ENCODE peak calls at places on chromosomes 7 and 10, in seven cellular contexts. B, M, A, N, Q, O and I are unnamed samples.
A peak's percentile ranks its signal among the peaks of the same experiment; 100 is the strongest.

GRCh38 chr10:51527806-51528205 is 171.6 kb downstream of the CSTF2T start:
- DNase-seq in Q (no peak), B (no peak), N (no peak), M (no peak), O (no peak), A (no peak), I (no peak)

GRCh38 chr10:51030480-51030879 is 43.8 kb upstream of the PRKG1 start:
- DNase-seq in Q (no peak), O (no peak), A (no peak), B (no peak), M (no peak), N (no peak), I (no peak)

GRCh38 chr7:75723444-75723843 is 15.3 kb downstream of the HIP1 start:
- DNase-seq in O (no peak), B (no peak), N (no peak), A (no peak), Q (no peak), M (no peak), I (no peak)

GRCh38 chr10:95429639-95430038 is 131.5 kb downstream of the SORBS1 start:
- DNase-seq in N (no peak), B (no peak), M (no peak), O (no peak), A (no peak), Q (no peak), I (no peak)

GRCh38 chr7:155282671-155283070 is 15.0 kb upstream of the INSIG1 start:
- DNase-seq in N (no peak), A (no peak), O (no peak), M (no peak), Q (no peak), B (no peak), I (no peak)

GRCh38 chr10:88505265-88505664 is 77.9 kb downstream of the RNLS start:
- DNase-seq in O (no peak), B (no peak), A (no peak), M (no peak), N (no peak), Q (no peak), I (no peak)

GRCh38 chr10:133114251-133114650 is 26.5 kb downstream of the ADGRA1 start:
- DNase-seq in Q (no peak), N (no peak), B (no peak), O (no peak), A (no peak), M (no peak), I (no peak)

GRCh38 chr7:1169409-1170368 is 9.7 kb upstream of the ZFAND2A start:
- DNase-seq in N (peak; percentile 95), A (no peak), Q (peak; percentile 73), M (peak; percentile 94), B (peak; percentile 84), O (peak; percentile 70), I (peak; percentile 95)

GRCh38 chr7:45146531-45147379 is 10.8 kb upstream of the RAMP3 start:
- DNase-seq in A (no peak), Q (no peak), N (no peak), B (no peak), O (no peak), M (no peak), I (no peak)

GRCh38 chr7:69840248-69840647 is 242.0 kb downstream of the AUTS2 start:
- DNase-seq in M (no peak), Q (no peak), N (no peak), A (no peak), O (peak; percentile 23), B (no peak), I (no peak)

GRCh38 chr10:33800545-33800944 is 466.1 kb upstream of the NRP1 start:
- DNase-seq in B (no peak), A (no peak), N (no peak), M (no peak), O (no peak), Q (no peak), I (no peak)

GRCh38 chr7:96388166-96388565 is 66.3 kb upstream of the SLC25A13 start:
- DNase-seq in A (no peak), Q (no peak), M (no peak), B (no peak), N (no peak), O (peak; percentile 26), I (no peak)

GRCh38 chr7:141973673-141974072 is at the start of gene TAS2R38:
- DNase-seq in N (no peak), B (no peak), O (no peak), A (no peak), Q (no peak), M (no peak), I (no peak)

GRCh38 chr7:94696981-94697670 is 41.2 kb upstream of the SGCE start:
- DNase-seq in A (peak; percentile 76), M (no peak), Q (no peak), B (peak; percentile 53), N (no peak), O (peak; percentile 96), I (no peak)

GRCh38 chr7:31882187-31882586 is 188.0 kb downstream of the PDE1C start:
- DNase-seq in O (peak; percentile 18), B (no peak), M (peak; percentile 5), N (no peak), A (no peak), Q (no peak), I (no peak)